ENCODE peak calls at places on chromosomes 12 and 14, in nine cellular contexts. One of them, this sample, is unnamed.

GRCh38 chr14:24944800-24945199 is 105.1 kb downstream of the STXBP6 start:
- DNase-seq in uterus: no peak
- DNase-seq in pancreas: no peak
- DNase-seq in heart right ventricle: no peak
- DNase-seq in A549: no peak
- DNase-seq in body of pancreas: no peak
- DNase-seq in astrocyte of the spinal cord: no peak
- DNase-seq in left ventricle myocardium inferior: no peak
- DNase-seq in ovary: no peak
- DNase-seq in this sample: no peak

GRCh38 chr14:67191768-67192290 is 2.6 kb downstream of the GARIN2 start:
- DNase-seq in heart right ventricle: no peak
- DNase-seq in A549: no peak
- DNase-seq in ovary: no peak
- DNase-seq in left ventricle myocardium inferior: no peak
- DNase-seq in pancreas: no peak
- DNase-seq in body of pancreas: no peak
- DNase-seq in astrocyte of the spinal cord: peak
- DNase-seq in uterus: no peak
- DNase-seq in this sample: no peak

GRCh38 chr12:131066886-131067490 is 113.3 kb downstream of the ADGRD1 start:
- DNase-seq in uterus: peak
- DNase-seq in heart right ventricle: no peak
- DNase-seq in A549: no peak
- DNase-seq in ovary: peak
- DNase-seq in left ventricle myocardium inferior: peak
- DNase-seq in pancreas: peak
- DNase-seq in astrocyte of the spinal cord: no peak
- DNase-seq in body of pancreas: no peak
- DNase-seq in this sample: peak

GRCh38 chr12:97046901-97047300 is 139.8 kb downstream of the NEDD1 start:
- DNase-seq in uterus: no peak
- DNase-seq in astrocyte of the spinal cord: no peak
- DNase-seq in ovary: no peak
- DNase-seq in heart right ventricle: no peak
- DNase-seq in A549: no peak
- DNase-seq in body of pancreas: no peak
- DNase-seq in left ventricle myocardium inferior: no peak
- DNase-seq in pancreas: no peak
- DNase-seq in this sample: no peak

GRCh38 chr14:78902010-78902623 is 731.9 kb downstream of the NRXN3 start:
- DNase-seq in body of pancreas: peak
- DNase-seq in astrocyte of the spinal cord: peak
- DNase-seq in heart right ventricle: peak
- DNase-seq in uterus: no peak
- DNase-seq in A549: no peak
- DNase-seq in left ventricle myocardium inferior: peak
- DNase-seq in pancreas: no peak
- DNase-seq in ovary: no peak
- DNase-seq in this sample: peak

GRCh38 chr12:92898755-92899154 is 30.3 kb downstream of the EEA1 start:
- DNase-seq in uterus: no peak
- DNase-seq in body of pancreas: no peak
- DNase-seq in pancreas: no peak
- DNase-seq in A549: no peak
- DNase-seq in astrocyte of the spinal cord: no peak
- DNase-seq in left ventricle myocardium inferior: no peak
- DNase-seq in ovary: no peak
- DNase-seq in heart right ventricle: no peak
- DNase-seq in this sample: no peak

GRCh38 chr12:131065801-131066200 is 112.1 kb downstream of the ADGRD1 start:
- DNase-seq in left ventricle myocardium inferior: no peak
- DNase-seq in uterus: peak
- DNase-seq in heart right ventricle: no peak
- DNase-seq in astrocyte of the spinal cord: no peak
- DNase-seq in ovary: peak
- DNase-seq in body of pancreas: no peak
- DNase-seq in pancreas: no peak
- DNase-seq in A549: no peak
- DNase-seq in this sample: no peak

GRCh38 chr12:46174061-46174662 is 94.7 kb downstream of the SLC38A1 start:
- DNase-seq in left ventricle myocardium inferior: no peak
- DNase-seq in body of pancreas: no peak
- DNase-seq in astrocyte of the spinal cord: no peak
- DNase-seq in ovary: no peak
- DNase-seq in pancreas: no peak
- DNase-seq in uterus: no peak
- DNase-seq in A549: no peak
- DNase-seq in heart right ventricle: no peak
- DNase-seq in this sample: no peak

GRCh38 chr12:96698965-96699364 is 208.1 kb upstream of the NEDD1 start:
- DNase-seq in pancreas: no peak
- DNase-seq in left ventricle myocardium inferior: no peak
- DNase-seq in body of pancreas: no peak
- DNase-seq in heart right ventricle: no peak
- DNase-seq in A549: no peak
- DNase-seq in astrocyte of the spinal cord: no peak
- DNase-seq in ovary: no peak
- DNase-seq in uterus: no peak
- DNase-seq in this sample: peak

GRCh38 chr12:95788637-95789036 is 1.9 kb downstream of the NTN4 start:
- DNase-seq in left ventricle myocardium inferior: no peak
- DNase-seq in body of pancreas: no peak
- DNase-seq in astrocyte of the spinal cord: peak
- DNase-seq in heart right ventricle: no peak
- DNase-seq in ovary: no peak
- DNase-seq in uterus: no peak
- DNase-seq in A549: no peak
- DNase-seq in pancreas: no peak
- DNase-seq in this sample: no peak

GRCh38 chr12:12779529-12779928 is 5.9 kb upstream of the APOLD1 start:
- DNase-seq in heart right ventricle: no peak
- DNase-seq in uterus: no peak
- DNase-seq in astrocyte of the spinal cord: peak
- DNase-seq in pancreas: no peak
- DNase-seq in body of pancreas: no peak
- DNase-seq in left ventricle myocardium inferior: no peak
- DNase-seq in ovary: no peak
- DNase-seq in A549: peak
- DNase-seq in this sample: no peak

GRCh38 chr12:65720136-65720535 is 104.1 kb upstream of the HMGA2 start:
- DNase-seq in pancreas: no peak
- DNase-seq in uterus: no peak
- DNase-seq in astrocyte of the spinal cord: peak
- DNase-seq in body of pancreas: no peak
- DNase-seq in ovary: no peak
- DNase-seq in A549: no peak
- DNase-seq in left ventricle myocardium inferior: no peak
- DNase-seq in heart right ventricle: no peak
- DNase-seq in this sample: no peak

GRCh38 chr14:93903342-93904184 is 23.6 kb upstream of the FAM181A start:
- DNase-seq in uterus: no peak
- DNase-seq in A549: peak
- DNase-seq in astrocyte of the spinal cord: no peak
- DNase-seq in left ventricle myocardium inferior: no peak
- DNase-seq in pancreas: no peak
- DNase-seq in ovary: no peak
- DNase-seq in heart right ventricle: no peak
- DNase-seq in body of pancreas: no peak
- DNase-seq in this sample: peak

DNA sequence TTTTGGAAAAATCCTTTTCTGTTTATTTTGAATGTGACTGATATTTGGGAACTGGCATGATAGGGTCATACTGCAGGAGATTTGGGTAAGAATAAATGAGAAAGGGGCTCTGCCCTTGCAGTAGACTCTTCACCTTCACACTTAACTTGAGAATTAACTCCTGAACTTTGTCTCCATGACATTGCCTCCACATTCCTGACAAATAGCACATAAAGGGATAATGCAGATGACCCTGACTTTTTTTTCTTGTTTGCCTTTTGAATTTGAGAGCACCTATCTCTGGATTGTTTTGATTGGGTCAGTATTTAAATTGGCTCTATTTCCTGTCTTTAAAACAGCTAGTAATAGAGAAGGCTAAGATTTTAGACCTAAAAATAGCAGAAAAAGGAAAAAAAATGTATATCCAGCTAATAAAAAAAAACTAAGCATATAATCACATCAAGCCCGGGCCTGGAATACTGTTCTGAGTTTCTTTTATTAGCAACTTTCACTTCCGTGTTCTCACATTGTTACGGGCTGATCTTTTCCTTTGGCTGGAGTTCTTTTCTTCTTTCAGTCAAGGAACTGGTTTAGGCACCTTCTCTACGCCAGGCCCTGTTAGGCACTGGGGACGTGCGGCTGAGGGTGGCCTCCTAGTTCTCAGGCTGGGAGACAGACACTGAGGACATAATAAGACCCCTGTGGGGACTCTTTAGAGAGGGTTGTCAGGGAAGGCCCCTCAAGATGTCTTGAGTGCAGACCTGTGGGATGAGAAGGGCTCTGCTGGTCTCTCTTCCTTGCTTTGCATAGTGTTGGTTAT is 53.1 kb upstream of the GNPNAT1 start:
- DNase-seq in body of pancreas: no peak
- DNase-seq in A549: no peak
- DNase-seq in astrocyte of the spinal cord: no peak
- DNase-seq in ovary: peak
- DNase-seq in heart right ventricle: peak
- DNase-seq in left ventricle myocardium inferior: no peak
- DNase-seq in uterus: peak
- DNase-seq in pancreas: no peak
- DNase-seq in this sample: no peak
- H3K4me3 ChIP-seq in body of pancreas: no peak
- H3K4me3 ChIP-seq in A549: no peak
- H3K4me3 ChIP-seq in astrocyte of the spinal cord: no peak
- H3K4me3 ChIP-seq in ovary: no peak
- H3K4me3 ChIP-seq in heart right ventricle: no peak
- H3K4me3 ChIP-seq in left ventricle myocardium inferior: peak
- H3K4me3 ChIP-seq in uterus: no peak
- H3K4me3 ChIP-seq in pancreas: no peak
- H3K4me3 ChIP-seq in this sample: no peak

GRCh38 chr14:60647837-60648168 is 1.5 kb downstream of the SIX1 start:
- DNase-seq in left ventricle myocardium inferior: no peak
- DNase-seq in ovary: no peak
- DNase-seq in uterus: no peak
- DNase-seq in A549: no peak
- DNase-seq in heart right ventricle: no peak
- DNase-seq in pancreas: no peak
- DNase-seq in body of pancreas: no peak
- DNase-seq in astrocyte of the spinal cord: no peak
- DNase-seq in this sample: no peak

GRCh38 chr14:60648169-60648933 is 926 bp downstream of the SIX1 start:
- DNase-seq in uterus: no peak
- DNase-seq in heart right ventricle: no peak
- DNase-seq in ovary: no peak
- DNase-seq in A549: peak
- DNase-seq in body of pancreas: no peak
- DNase-seq in pancreas: peak
- DNase-seq in astrocyte of the spinal cord: peak
- DNase-seq in left ventricle myocardium inferior: no peak
- DNase-seq in this sample: no peak

GRCh38 chr14:60648934-60649814 is at the start of gene SIX1:
- DNase-seq in heart right ventricle: peak
- DNase-seq in left ventricle myocardium inferior: peak
- DNase-seq in ovary: peak
- DNase-seq in body of pancreas: peak
- DNase-seq in pancreas: peak
- DNase-seq in A549: peak
- DNase-seq in uterus: peak
- DNase-seq in astrocyte of the spinal cord: peak
- DNase-seq in this sample: peak

GRCh38 chr14:60646202-60646886 is 2.9 kb downstream of the SIX1 start:
- DNase-seq in astrocyte of the spinal cord: peak
- DNase-seq in A549: no peak
- DNase-seq in uterus: no peak
- DNase-seq in body of pancreas: no peak
- DNase-seq in ovary: no peak
- DNase-seq in heart right ventricle: no peak
- DNase-seq in left ventricle myocardium inferior: no peak
- DNase-seq in pancreas: no peak
- DNase-seq in this sample: no peak

DNA sequence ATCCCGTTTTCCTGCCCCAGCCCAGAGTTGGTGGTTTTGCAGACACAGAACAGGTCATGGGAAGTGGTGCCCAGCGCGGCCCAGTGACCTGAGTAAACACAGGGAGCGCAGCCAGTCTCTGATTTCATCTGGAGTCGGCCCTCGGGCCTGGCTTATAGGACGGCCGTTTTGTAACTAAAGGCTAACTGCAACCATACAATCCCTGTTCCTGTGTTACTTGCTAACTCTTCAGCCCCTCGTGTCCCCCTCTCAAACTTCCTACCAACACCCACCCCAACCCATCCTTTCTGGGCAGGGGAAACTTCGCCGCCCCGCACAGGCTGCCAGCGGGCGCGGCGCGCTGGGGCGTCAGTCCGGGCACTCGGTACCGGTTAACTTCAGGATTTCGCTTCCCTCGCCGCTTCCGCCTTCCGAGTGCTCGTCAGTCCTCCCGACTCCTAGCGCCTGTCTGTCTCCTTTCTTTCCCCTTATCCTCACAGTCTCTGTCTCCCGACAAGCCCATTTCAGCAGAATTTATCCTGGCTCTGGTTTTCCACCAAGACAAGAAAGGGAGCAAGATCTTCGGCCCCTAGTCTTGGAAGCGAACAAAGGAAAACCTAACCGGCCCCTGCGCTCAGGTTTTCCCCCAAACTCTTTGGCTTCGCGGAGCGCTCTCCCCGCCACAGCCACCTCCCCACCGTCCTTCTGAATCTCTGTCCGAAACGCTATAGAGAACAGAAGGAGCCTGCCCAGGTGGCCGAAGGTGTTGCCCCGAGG is 2.0 kb downstream of the SIX1 start:
- DNase-seq in astrocyte of the spinal cord: peak
- DNase-seq in uterus: no peak
- DNase-seq in heart right ventricle: no peak
- DNase-seq in left ventricle myocardium inferior: no peak
- DNase-seq in body of pancreas: no peak
- DNase-seq in pancreas: no peak
- DNase-seq in ovary: no peak
- DNase-seq in A549: no peak
- DNase-seq in this sample: no peak
- H3K4me3 ChIP-seq in astrocyte of the spinal cord: peak
- H3K4me3 ChIP-seq in uterus: no peak
- H3K4me3 ChIP-seq in heart right ventricle: peak
- H3K4me3 ChIP-seq in left ventricle myocardium inferior: peak
- H3K4me3 ChIP-seq in body of pancreas: no peak
- H3K4me3 ChIP-seq in pancreas: no peak
- H3K4me3 ChIP-seq in ovary: no peak
- H3K4me3 ChIP-seq in A549: peak
- H3K4me3 ChIP-seq in this sample: no peak

GRCh38 chr12:122006186-122006926 is 15.3 kb upstream of the BCL7A start:
- DNase-seq in pancreas: no peak
- DNase-seq in heart right ventricle: no peak
- DNase-seq in body of pancreas: no peak
- DNase-seq in uterus: no peak
- DNase-seq in A549: no peak
- DNase-seq in ovary: no peak
- DNase-seq in left ventricle myocardium inferior: no peak
- DNase-seq in astrocyte of the spinal cord: no peak
- DNase-seq in this sample: no peak
- H3K4me3 ChIP-seq in pancreas: no peak
- H3K4me3 ChIP-seq in heart right ventricle: no peak
- H3K4me3 ChIP-seq in body of pancreas: no peak
- H3K4me3 ChIP-seq in uterus: no peak
- H3K4me3 ChIP-seq in A549: no peak
- H3K4me3 ChIP-seq in ovary: no peak
- H3K4me3 ChIP-seq in left ventricle myocardium inferior: no peak
- H3K4me3 ChIP-seq in astrocyte of the spinal cord: no peak
- H3K4me3 ChIP-seq in this sample: no peak

GRCh38 chr14:102544745-102545460 is 35.3 kb upstream of the ANKRD9 start:
- DNase-seq in pancreas: no peak
- DNase-seq in A549: no peak
- DNase-seq in body of pancreas: no peak
- DNase-seq in left ventricle myocardium inferior: no peak
- DNase-seq in ovary: no peak
- DNase-seq in uterus: no peak
- DNase-seq in heart right ventricle: no peak
- DNase-seq in astrocyte of the spinal cord: no peak
- DNase-seq in this sample: no peak
- H3K4me3 ChIP-seq in pancreas: no peak
- H3K4me3 ChIP-seq in A549: no peak
- H3K4me3 ChIP-seq in body of pancreas: no peak
- H3K4me3 ChIP-seq in left ventricle myocardium inferior: peak
- H3K4me3 ChIP-seq in ovary: no peak
- H3K4me3 ChIP-seq in uterus: no peak
- H3K4me3 ChIP-seq in heart right ventricle: peak
- H3K4me3 ChIP-seq in astrocyte of the spinal cord: no peak
- H3K4me3 ChIP-seq in this sample: peak

This sample was measured in testis.